ENCODE peak calls at places on chromosomes 13 and 19, in eight cellular contexts. C is mucosa of gallbladder; J is astrocyte of the hippocampus; B is left lung; A is IMR-90; Y is stimulated activated CD8-positive, alpha-beta memory T cell treated with anti-CD3 and anti-CD28 coated beads, Interleukin-15, amount 100 ng/mL, for 4 hours; Q is GM03348; K is left ventricle myocardium inferior. L is an unnamed sample.

GRCh38 chr19:42323852-42324654 is 1.4 kb upstream of the MEGF8 start:
- DNase-seq in Y (no peak), J (peak), A (no peak), C (no peak), K (no peak), Q (peak), B (no peak), L (no peak)

GRCh38 chr13:85236431-85236830 is 562.8 kb downstream of the SLITRK6 start:
- DNase-seq in A (peak), K (no peak), C (no peak), B (no peak), Y (no peak), Q (no peak), J (peak), L (no peak)

GRCh38 chr19:18500376-18500775 is 21.5 kb downstream of the ELL start:
- DNase-seq in K (peak), B (no peak), Q (no peak), Y (no peak), J (no peak), A (no peak), C (no peak), L (no peak)

GRCh38 chr13:61286148-61286745 is 129.4 kb downstream of the PCDH20 start:
- DNase-seq in A (no peak), J (no peak), B (no peak), Q (no peak), Y (no peak), C (no peak), K (no peak), L (no peak)

GRCh38 chr19:45498411-45499195 is at the start of gene PPM1N:
- DNase-seq in J (peak), Y (peak), B (peak), Q (peak), A (peak), C (no peak), K (no peak), L (no peak)

GRCh38 chr13:109401307-109401706 is 385.1 kb downstream of the IRS2 start:
- DNase-seq in Q (no peak), C (no peak), A (no peak), Y (no peak), K (no peak), B (no peak), J (no peak), L (no peak)

GRCh38 chr13:99018418-99019180 is 40.7 kb upstream of the DOCK9 start:
- DNase-seq in J (peak), Q (peak), K (no peak), Y (no peak), C (no peak), B (no peak), A (peak), L (no peak)

GRCh38 chr13:50990540-50991506 is 81.2 kb downstream of the RNASEH2B start:
- DNase-seq in Q (peak), K (peak), Y (no peak), A (peak), B (no peak), J (peak), C (peak), L (no peak)

GRCh38 chr19:39032164-39032918 is at the start of gene FBXO27:
- DNase-seq in J (peak), Q (peak), K (peak), A (no peak), Y (no peak), B (peak), C (no peak), L (no peak)

GRCh38 chr13:101178394-101178793 is 237.9 kb downstream of the NALCN start:
- DNase-seq in Q (no peak), J (no peak), K (no peak), Y (no peak), A (peak), C (no peak), B (no peak), L (no peak)

GRCh38 chr19:48413879-48414623 is 20.6 kb downstream of the GRIN2D start:
- DNase-seq in B (peak), K (no peak), Q (peak), Y (no peak), J (no peak), C (no peak), A (peak), L (no peak)

GRCh38 chr19:35055715-35056179 is 14.2 kb downstream of the HPN start:
- DNase-seq in Q (no peak), Y (no peak), K (no peak), B (no peak), C (no peak), A (no peak), J (no peak), L (no peak)

GRCh38 chr19:15337202-15337601 is 4.9 kb upstream of the BRD4 start:
- DNase-seq in B (no peak), Q (peak), Y (no peak), A (peak), C (no peak), J (no peak), K (no peak), L (no peak)

GRCh38 chr19:41564515-41565383 is 11.2 kb upstream of the CEACAM21 start:
- DNase-seq in B (no peak), A (no peak), Y (no peak), J (peak), Q (no peak), C (no peak), K (no peak), L (no peak)

GRCh38 chr19:44876930-44877530 is 14.0 kb upstream of the TOMM40 start:
- DNase-seq in A (no peak), C (no peak), K (no peak), J (peak), Q (no peak), Y (no peak), B (no peak), L (no peak)

GRCh38 chr13:106819413-106820180 is 251.7 kb upstream of the ARGLU1 start:
- DNase-seq in A (no peak), Q (no peak), Y (no peak), J (no peak), C (no peak), B (no peak), K (no peak), L (no peak)

GRCh38 chr19:46716013-46716671 is 772 bp downstream of the PRKD2 start:
- DNase-seq in K (no peak), B (peak), Q (peak), J (peak), C (no peak), Y (no peak), A (no peak), L (no peak)

GRCh38 chr19:38193445-38193844 is 30.6 kb downstream of the DPF1 start:
- DNase-seq in C (no peak), K (no peak), J (no peak), A (no peak), Q (no peak), Y (no peak), B (no peak), L (no peak)

GRCh38 chr13:23753523-23753922 is 135.7 kb downstream of the MIPEP start:
- DNase-seq in B (no peak), Y (no peak), Q (no peak), K (no peak), C (peak), A (peak), J (peak), L (no peak)